ENCODE peak calls at places on chromosomes 13 and 19, in eight cellular contexts. A is H54; O is activated T-cell treated with anti-CD3 and anti-CD28 coated beads for 1 hour; C is NCI-H2029; L is omental fat pad; J is NCI-H526 treated with DMSO at 0.1 percent for 48 hours; Z is caudate nucleus; R is activated CD4-positive, CD25-positive, alpha-beta regulatory T cell treated with anti-CD3 and anti-CD28 coated beads, Interleukin-2, amount 50 U/mL, for 16 hours. Q is an unnamed sample.
A peak's percentile ranks its signal among the peaks of the same experiment; 100 is the strongest.

GRCh38 chr19:33731886-33732285 is 64.8 kb upstream of the KCTD15 start:
- DNase-seq in A (no peak), O (no peak), C (no peak), L (no peak), J (no peak), Z (no peak), R (no peak), Q (no peak)

GRCh38 chr13:111256946-111257345 is 63.5 kb upstream of the TEX29 start:
- DNase-seq in A (no peak), O (no peak), C (no peak), L (no peak), J (no peak), Z (no peak), R (no peak), Q (no peak)

GRCh38 chr19:10068205-10068604 is 17.9 kb upstream of the SHFL start:
- DNase-seq in A (no peak), O (no peak), C (no peak), L (no peak), J (no peak), Z (no peak), R (no peak), Q (no peak)

GRCh38 chr13:54449922-54450321 is 1421.3 kb downstream of the OLFM4 start:
- DNase-seq in A (no peak), O (no peak), C (no peak), L (no peak), J (peak; percentile 44), Z (no peak), R (no peak), Q (no peak)

GRCh38 chr13:112574476-112575294 is 13.3 kb downstream of the TUBGCP3 start:
- DNase-seq in A (no peak), O (no peak), C (no peak), L (no peak), J (no peak), Z (no peak), R (no peak), Q (no peak)

GRCh38 chr19:3365447-3366103 is 808 bp upstream of the NFIC start:
- DNase-seq in A (peak; percentile 73), O (no peak), C (no peak), L (no peak), J (no peak), Z (no peak), R (no peak), Q (peak; percentile 84)

GRCh38 chr13:28316841-28317240 is 178.1 kb downstream of the FLT1 start:
- DNase-seq in A (no peak), O (no peak), C (no peak), L (no peak), J (no peak), Z (no peak), R (no peak), Q (no peak)

GRCh38 chr19:9972103-9972502 is 35.8 kb upstream of the OLFM2 start:
- DNase-seq in A (no peak), O (no peak), C (no peak), L (no peak), J (no peak), Z (no peak), R (no peak), Q (no peak)

GRCh38 chr13:34462843-34463242 is 479.2 kb upstream of the NBEA start:
- DNase-seq in A (peak; percentile 10), O (no peak), C (no peak), L (no peak), J (no peak), Z (no peak), R (no peak), Q (no peak)